ENCODE peak calls at places on chromosomes 3 and 15, in eight cellular contexts. One of them, this sample, is unnamed.

GRCh38 chr3:51031666-51032065 is 353.4 kb upstream of the MANF start:
- DNase-seq in coronary artery: no peak
- DNase-seq in mesothelial cell of epicardium: no peak
- DNase-seq in non-pigmented ciliary epithelial cell: no peak
- DNase-seq in HTR-8/SVneo: no peak
- DNase-seq in naive thymus-derived CD8-positive, alpha-beta T cell: no peak
- DNase-seq in GDM1: no peak
- DNase-seq in iris pigment epithelial cell: no peak
- DNase-seq in this sample: no peak

GRCh38 chr3:105559856-105560255 is 193.1 kb downstream of the ALCAM start:
- DNase-seq in GDM1: no peak
- DNase-seq in iris pigment epithelial cell: no peak
- DNase-seq in naive thymus-derived CD8-positive, alpha-beta T cell: no peak
- DNase-seq in non-pigmented ciliary epithelial cell: no peak
- DNase-seq in mesothelial cell of epicardium: no peak
- DNase-seq in HTR-8/SVneo: no peak
- DNase-seq in coronary artery: no peak
- DNase-seq in this sample: no peak

GRCh38 chr15:22735781-22736180 is 50.7 kb upstream of the NIPA1 start:
- DNase-seq in GDM1: no peak
- DNase-seq in naive thymus-derived CD8-positive, alpha-beta T cell: no peak
- DNase-seq in non-pigmented ciliary epithelial cell: peak
- DNase-seq in coronary artery: no peak
- DNase-seq in HTR-8/SVneo: no peak
- DNase-seq in mesothelial cell of epicardium: no peak
- DNase-seq in iris pigment epithelial cell: peak
- DNase-seq in this sample: no peak

GRCh38 chr15:89587955-89588354 is 12.7 kb downstream of the TICRR start:
- DNase-seq in GDM1: no peak
- DNase-seq in mesothelial cell of epicardium: no peak
- DNase-seq in non-pigmented ciliary epithelial cell: no peak
- DNase-seq in HTR-8/SVneo: no peak
- DNase-seq in iris pigment epithelial cell: peak
- DNase-seq in naive thymus-derived CD8-positive, alpha-beta T cell: no peak
- DNase-seq in coronary artery: no peak
- DNase-seq in this sample: no peak

GRCh38 chr15:66232267-66232625 is 21.3 kb downstream of the MEGF11 start:
- DNase-seq in non-pigmented ciliary epithelial cell: no peak
- DNase-seq in coronary artery: no peak
- DNase-seq in naive thymus-derived CD8-positive, alpha-beta T cell: no peak
- DNase-seq in GDM1: no peak
- DNase-seq in mesothelial cell of epicardium: no peak
- DNase-seq in HTR-8/SVneo: no peak
- DNase-seq in iris pigment epithelial cell: no peak
- DNase-seq in this sample: no peak

GRCh38 chr3:50600841-50601591 is 10.6 kb downstream of the CISH start:
- DNase-seq in GDM1: peak
- DNase-seq in mesothelial cell of epicardium: peak
- DNase-seq in naive thymus-derived CD8-positive, alpha-beta T cell: peak
- DNase-seq in HTR-8/SVneo: peak
- DNase-seq in non-pigmented ciliary epithelial cell: peak
- DNase-seq in iris pigment epithelial cell: peak
- DNase-seq in coronary artery: peak
- DNase-seq in this sample: peak

GRCh38 chr3:106827515-106828213 is 549.6 kb upstream of the CCDC54 start:
- DNase-seq in iris pigment epithelial cell: peak
- DNase-seq in HTR-8/SVneo: no peak
- DNase-seq in naive thymus-derived CD8-positive, alpha-beta T cell: no peak
- DNase-seq in GDM1: no peak
- DNase-seq in coronary artery: no peak
- DNase-seq in mesothelial cell of epicardium: no peak
- DNase-seq in non-pigmented ciliary epithelial cell: no peak
- DNase-seq in this sample: no peak

GRCh38 chr3:72375237-72376154 is 472.7 kb downstream of the SHQ1 start:
- DNase-seq in naive thymus-derived CD8-positive, alpha-beta T cell: no peak
- DNase-seq in coronary artery: no peak
- DNase-seq in non-pigmented ciliary epithelial cell: no peak
- DNase-seq in GDM1: no peak
- DNase-seq in HTR-8/SVneo: no peak
- DNase-seq in mesothelial cell of epicardium: no peak
- DNase-seq in iris pigment epithelial cell: no peak
- DNase-seq in this sample: no peak

GRCh38 chr3:73784647-73785420 is 160.1 kb upstream of the PDZRN3 start:
- DNase-seq in non-pigmented ciliary epithelial cell: peak
- DNase-seq in HTR-8/SVneo: no peak
- DNase-seq in coronary artery: no peak
- DNase-seq in GDM1: no peak
- DNase-seq in mesothelial cell of epicardium: no peak
- DNase-seq in naive thymus-derived CD8-positive, alpha-beta T cell: no peak
- DNase-seq in iris pigment epithelial cell: peak
- DNase-seq in this sample: no peak

GRCh38 chr3:48402281-48402732 is 27.6 kb downstream of the PLXNB1 start:
- DNase-seq in non-pigmented ciliary epithelial cell: peak
- DNase-seq in GDM1: no peak
- DNase-seq in iris pigment epithelial cell: peak
- DNase-seq in mesothelial cell of epicardium: peak
- DNase-seq in coronary artery: peak
- DNase-seq in naive thymus-derived CD8-positive, alpha-beta T cell: no peak
- DNase-seq in HTR-8/SVneo: peak
- DNase-seq in this sample: no peak

GRCh38 chr3:157166559-157166958 is 6.6 kb upstream of the CCNL1 start:
- DNase-seq in naive thymus-derived CD8-positive, alpha-beta T cell: no peak
- DNase-seq in non-pigmented ciliary epithelial cell: no peak
- DNase-seq in coronary artery: no peak
- DNase-seq in GDM1: no peak
- DNase-seq in iris pigment epithelial cell: no peak
- DNase-seq in HTR-8/SVneo: no peak
- DNase-seq in mesothelial cell of epicardium: no peak
- DNase-seq in this sample: no peak

This sample was measured in CD8-positive, alpha-beta memory T cell.